ENCODE peak calls at places on chromosomes 4 and X, in five cellular contexts. B is GM12891; R is naive thymus-derived CD8-positive, alpha-beta T cell; Y is GM13977; G is choroid plexus epithelial cell. N is an unnamed sample.

GRCh38 chr4:3112241-3112978 is 37.9 kb downstream of the HTT start:
- DNase-seq in B (no peak), G (no peak), R (no peak), Y (no peak), N (no peak)

GRCh38 chr4:52586069-52586468 is 73.0 kb downstream of the USP46 start:
- DNase-seq in G (no peak), B (no peak), Y (no peak), R (no peak), N (no peak)

GRCh38 chr4:153943738-153944415 is 155.0 kb upstream of the SFRP2 start:
- DNase-seq in R (no peak), B (no peak), G (no peak), Y (no peak), N (no peak)

GRCh38 chr4:1970926-1971325 is 37.8 kb downstream of the NELFA start:
- DNase-seq in G (no peak), Y (no peak), B (no peak), R (no peak), N (no peak)

GRCh38 chr4:118586357-118586790 is 98.8 kb upstream of the METTL14 start:
- DNase-seq in B (no peak), R (no peak), Y (no peak), G (no peak), N (no peak)

GRCh38 chr4:26813698-26814097 is 46.9 kb upstream of the STIM2 start:
- DNase-seq in B (no peak), G (no peak), R (no peak), Y (no peak), N (no peak)

GRCh38 chr4:1223841-1224809 is 24.8 kb downstream of the CTBP1 start:
- DNase-seq in B (no peak), Y (no peak), R (no peak), G (no peak), N (no peak)

GRCh38 chr4:153159728-153160221 is 44.5 kb upstream of the TRIM2 start:
- DNase-seq in G (peak), Y (no peak), R (no peak), B (no peak), N (no peak)

GRCh38 chrX:40694833-40695232 is 40.5 kb downstream of the MED14 start:
- DNase-seq in B (no peak), Y (no peak), G (peak), R (no peak), N (no peak)

GRCh38 chr4:186144180-186144579 is 39.7 kb downstream of the FAM149A start:
- DNase-seq in R (no peak), B (no peak), Y (peak), G (peak), N (peak)

GRCh38 chr4:88893961-88894360 is 163.0 kb downstream of the FAM13A start:
- DNase-seq in Y (no peak), R (no peak), G (peak), B (no peak), N (no peak)

GRCh38 chr4:4182835-4183568 is 43.7 kb downstream of the OTOP1 start:
- DNase-seq in Y (peak), B (peak), G (peak), R (no peak), N (peak)

GRCh38 chrX:120768681-120769080 is 107.0 kb downstream of the CT47B1 start:
- DNase-seq in R (no peak), G (peak), B (no peak), Y (no peak), N (no peak)

GRCh38 chr4:163866728-163867313 is 372.3 kb downstream of the TMA16 start:
- DNase-seq in G (no peak), R (no peak), B (no peak), Y (no peak), N (no peak)

GRCh38 chr4:1305781-1306455 is 16.2 kb downstream of the MAEA start:
- DNase-seq in B (no peak), R (peak), G (no peak), Y (no peak), N (no peak)

GRCh38 chr4:78166582-78166981 is 109.5 kb downstream of the FRAS1 start:
- DNase-seq in R (no peak), B (no peak), G (no peak), Y (no peak), N (no peak)

GRCh38 chr4:168541608-168541953 is 44.7 kb downstream of the PALLD start:
- DNase-seq in G (peak), R (no peak), Y (no peak), B (no peak), N (no peak)

GRCh38 chr4:183197140-183197539 is 98.1 kb downstream of the WWC2 start:
- DNase-seq in R (no peak), B (no peak), Y (no peak), G (no peak), N (no peak)

GRCh38 chr4:7390366-7390765 is 44.4 kb downstream of the PSAPL1 start:
- DNase-seq in Y (no peak), B (no peak), G (no peak), R (peak), N (no peak)

GRCh38 chr4:159685406-159686092 is 582.7 kb downstream of the RAPGEF2 start:
- DNase-seq in G (peak), B (no peak), R (no peak), Y (no peak), N (no peak)

GRCh38 chrX:24260827-24261550 is 52.9 kb downstream of the SUPT20HL2 start:
- DNase-seq in Y (no peak), B (no peak), R (no peak), G (peak), N (peak)

GRCh38 chr4:152738812-152739211 is 40.7 kb downstream of the TIGD4 start:
- DNase-seq in Y (no peak), G (peak), B (no peak), R (no peak), N (no peak)

GRCh38 chrX:107726809-107727534 is 48.6 kb downstream of the TSC22D3 start:
- DNase-seq in G (no peak), Y (no peak), R (no peak), B (no peak), N (no peak)

GRCh38 chr4:132540797-132541196 is 608.3 kb upstream of the PCDH10 start:
- DNase-seq in R (no peak), G (no peak), B (no peak), Y (no peak), N (no peak)

GRCh38 chr4:113094802-113095201 is 45.3 kb downstream of the ANK2 start:
- DNase-seq in B (peak), R (no peak), G (peak), Y (peak), N (peak)

GRCh38 chr4:164012396-164013027 is 518.0 kb downstream of the TMA16 start:
- DNase-seq in Y (peak), R (peak), G (peak), B (no peak), N (peak)

GRCh38 chrX:151177141-151178027 is 1.0 kb downstream of the GPR50 start:
- DNase-seq in B (no peak), R (no peak), G (no peak), Y (no peak), N (no peak)

GRCh38 chrX:43604753-43605152 is 51.3 kb upstream of the MAOA start:
- DNase-seq in B (no peak), Y (no peak), G (no peak), R (no peak), N (peak)